ENCODE peak calls at places on chromosomes 7 and 10, in five cellular contexts. D, N, E, K and A are unnamed samples.

GRCh38 chr10:84335516-84335915 is 7.1 kb downstream of the CCSER2 start:
- DNase-seq in K (no peak), D (no peak), N (no peak), E (no peak), A (no peak)

GRCh38 chr7:117401293-117402002 is 25.8 kb downstream of the ASZ1 start:
- DNase-seq in N (no peak), K (no peak), E (peak), D (no peak), A (no peak)

GRCh38 chr10:8052344-8052969 is 2.0 kb upstream of the GATA3 start:
- DNase-seq in K (no peak), E (no peak), D (no peak), N (no peak), A (no peak)

GRCh38 chr10:72238392-72239175 is 22.5 kb upstream of the ASCC1 start:
- DNase-seq in K (no peak), D (no peak), E (no peak), N (no peak), A (no peak)

GRCh38 chr10:9951481-9952257 is 1066.0 kb upstream of the CELF2 start:
- DNase-seq in E (no peak), D (no peak), N (no peak), K (peak), A (no peak)

GRCh38 chr10:21626457-21627161 is 92.6 kb downstream of the MLLT10 start:
- DNase-seq in D (no peak), K (peak), E (no peak), N (no peak), A (no peak)

GRCh38 chr10:124734311-124735166 is 9.6 kb downstream of the FAM53B start:
- DNase-seq in N (no peak), K (no peak), D (no peak), E (no peak), A (no peak)

GRCh38 chr7:42236266-42237161 is 495 bp downstream of the GLI3 start:
- DNase-seq in N (no peak), D (no peak), E (no peak), K (peak), A (no peak)